ENCODE peak calls at places on chromosomes 3 and 15, in seven cellular contexts. Y is HCT116, G is A549, R is GM12878, J is HepG2, D is SK-N-SH, B is Panc1. X is an unnamed sample. For H3K4me1, the result is how much of the 10 kb centered on the place peaks cover.

GRCh38 chr3:46030626-46031025 is 3.3 kb upstream of the XCR1 start:
- DNase-seq in J (no peak), D (no peak), Y (no peak), B (no peak), R (no peak), G (no peak), X (no peak)

GRCh38 chr15:41465822-41466421 is 27.8 kb upstream of the ITPKA start:
- DNase-seq in B (peak), R (no peak), Y (peak), G (peak), J (peak), D (peak), X (peak)

GRCh38 chr3:122268257-122269024 is 56.6 kb upstream of the CSTA start:
- DNase-seq in R (no peak), B (no peak), Y (no peak), J (no peak), D (no peak), G (no peak), X (no peak)

GRCh38 chr3:24538891-24539290 is 44.2 kb upstream of the THRB start:
- DNase-seq in R (no peak), B (no peak), J (no peak), G (no peak), Y (no peak), D (no peak), X (no peak)

GRCh38 chr3:114528517-114528916 is 234.7 kb downstream of the TIGIT start:
- DNase-seq in R (no peak), Y (no peak), B (no peak), J (no peak), D (no peak), G (no peak), X (no peak)

GRCh38 chr3:72756900-72757299 is 91.3 kb downstream of the SHQ1 start:
- DNase-seq in R (peak), D (no peak), J (no peak), G (no peak), B (no peak), Y (no peak), X (no peak)

GRCh38 chr15:60374628-60375081 is 23.1 kb downstream of the ANXA2 start:
- DNase-seq in R (no peak), B (peak), D (no peak), G (peak), J (peak), Y (peak), X (no peak)

GRCh38 chr3:11523793-11524160 is 119.9 kb downstream of the VGLL4 start:
- DNase-seq in R (no peak), J (no peak), Y (no peak), D (no peak), G (no peak), B (no peak), X (no peak)

GRCh38 chr3:134317106-134317947 is 56.9 kb downstream of the AMOTL2 start:
- DNase-seq in Y (no peak), R (no peak), B (no peak), J (no peak), G (no peak), D (no peak), X (no peak)

GRCh38 chr3:127419140-127419539 is 131.3 kb upstream of the PRR20G start:
- DNase-seq in Y (no peak), J (no peak), G (no peak), B (no peak), R (no peak), D (no peak), X (no peak)

GRCh38 chr15:77009646-77010311 is 14.9 kb downstream of the PSTPIP1 start:
- DNase-seq in D (no peak), R (no peak), G (no peak), Y (no peak), J (no peak), B (no peak), X (no peak)

GRCh38 chr15:71581406-71581930 is 228.9 kb upstream of the NR2E3 start:
- DNase-seq in D (no peak), B (no peak), R (no peak), Y (no peak), J (no peak), G (no peak), X (no peak)

GRCh38 chr3:188198760-188199327 is 44.9 kb downstream of the LPP start:
- DNase-seq in Y (no peak), D (no peak), R (no peak), B (no peak), J (no peak), G (no peak), X (no peak)

GRCh38 chr15:62474771-62475124 is 309.7 kb upstream of the C2CD4B start:
- DNase-seq in G (no peak), R (no peak), Y (no peak), J (no peak), B (no peak), D (no peak), X (no peak)

GRCh38 chr15:51708013-51708412 is 26.7 kb downstream of the SCG3 start:
- DNase-seq in R (no peak), J (no peak), G (no peak), Y (no peak), B (no peak), D (no peak), X (no peak)

GRCh38 chr3:196232154-196232881 is 16.0 kb downstream of the SLC51A start:
- DNase-seq in D (no peak), R (no peak), B (no peak), J (no peak), G (no peak), Y (no peak), X (no peak)

GRCh38 chr3:136838641-136839555 is 20.0 kb downstream of the SLC35G2 start:
- DNase-seq in D (no peak), B (no peak), R (no peak), G (no peak), J (no peak), Y (no peak), X (peak)

GRCh38 chr3:173659972-173660371 is 262.4 kb downstream of the NLGN1 start:
- DNase-seq in B (no peak), D (no peak), Y (no peak), G (no peak), J (no peak), R (no peak), X (no peak)

GRCh38 chr3:143484851-143485512 is 363.3 kb downstream of the SLC9A9 start:
- DNase-seq in J (no peak), D (no peak), R (no peak), G (peak), B (no peak), Y (peak), X (peak)

GRCh38 chr15:101675796-101676582 is 23.8 kb upstream of the TM2D3 start:
- DNase-seq in J (no peak), R (no peak), G (peak), D (no peak), Y (no peak), B (no peak), X (no peak)

GRCh38 chr3:69121950-69122349 is 445 bp downstream of the LMOD3 start:
- DNase-seq in G (no peak), D (no peak), R (no peak), Y (no peak), B (no peak), J (no peak), X (no peak)

GRCh38 chr3:177345049-177345972 is 148.0 kb upstream of the TBL1XR1 start:
- DNase-seq in Y (peak), G (peak), J (peak), R (no peak), B (peak), D (peak), X (peak)

GRCh38 chr3:13419356-13420050 is 619 bp downstream of the NUP210 start:
- DNase-seq in D (peak), Y (no peak), B (no peak), G (peak), J (no peak), R (no peak), X (peak)

GRCh38 chr3:105414841-105415240 is 48.1 kb downstream of the ALCAM start:
- DNase-seq in B (no peak), J (no peak), D (no peak), Y (no peak), R (no peak), G (no peak), X (no peak)

GRCh38 chr3:162602619-162603018 is 1106.0 kb downstream of the OTOL1 start:
- DNase-seq in D (no peak), B (no peak), Y (no peak), G (no peak), R (no peak), J (no peak), X (no peak)

GRCh38 chr3:184477940-184478339 is 83.6 kb upstream of the EPHB3 start:
- DNase-seq in R (no peak), B (no peak), G (no peak), Y (no peak), J (no peak), D (no peak), X (no peak)

GRCh38 chr3:45679805-45680204 is 9.4 kb upstream of the SACM1L start:
- DNase-seq in B (no peak), R (no peak), Y (no peak), G (no peak), J (no peak), D (no peak), X (no peak)

GRCh38 chr15:64426845-64427465 is 33.4 kb upstream of the ZNF609 start:
- DNase-seq in D (no peak), J (peak), G (no peak), B (peak), Y (peak), R (no peak), X (no peak)

GRCh38 chr3:187520027-187520945 is 149.9 kb downstream of the SST start:
- DNase-seq in J (no peak), Y (no peak), G (no peak), B (no peak), D (no peak), R (no peak), X (no peak)

GRCh38 chr15:87722941-87723691 is 533.4 kb downstream of the NTRK3 start:
- DNase-seq in J (no peak), R (no peak), Y (no peak), B (no peak), D (peak), G (no peak), X (no peak)

GRCh38 chr3:13700889-13701288 is 152.0 kb downstream of the FBLN2 start:
- DNase-seq in J (no peak), G (no peak), Y (no peak), R (no peak), B (no peak), D (no peak), X (no peak)

GRCh38 chr15:52709172-52709979 is 30.2 kb upstream of the ATOSA start:
- DNase-seq in Y (no peak), R (no peak), G (no peak), B (no peak), D (no peak), J (peak), X (peak)

GRCh38 chr3:33578325-33579180 is 138.3 kb upstream of the UBP1 start:
- DNase-seq in J (peak), D (no peak), Y (no peak), G (peak), R (no peak), B (no peak), X (no peak)

GRCh38 chr15:101368086-101368780 is 73.2 kb upstream of the SNRPA1 start:
- DNase-seq in R (no peak), B (no peak), Y (no peak), G (no peak), D (no peak), J (no peak), X (no peak)

GRCh38 chr3:193645806-193646205 is 52.8 kb downstream of the OPA1 start:
- DNase-seq in Y (no peak), D (no peak), B (no peak), R (no peak), J (no peak), G (no peak), X (no peak)

GRCh38 chr3:31232049-31233040 is 300.4 kb upstream of the STT3B start:
- DNase-seq in R (no peak), G (no peak), D (no peak), B (no peak), Y (no peak), J (no peak), X (no peak)

GRCh38 chr3:31234143-31234542 is 298.6 kb upstream of the STT3B start:
- DNase-seq in R (no peak), G (no peak), B (no peak), Y (no peak), D (peak), J (no peak), X (no peak)

GRCh38 chr3:31227152-31227581 is 305.6 kb upstream of the STT3B start:
- DNase-seq in J (no peak), D (no peak), Y (no peak), B (no peak), G (no peak), R (peak), X (no peak)

GRCh38 chr3:31230834-31231233 is 301.9 kb upstream of the STT3B start:
- DNase-seq in Y (no peak), R (no peak), B (no peak), J (no peak), G (no peak), D (no peak), X (no peak)

GRCh38 chr3:31230425-31230824 is 302.3 kb upstream of the STT3B start:
- DNase-seq in D (no peak), Y (no peak), R (no peak), B (no peak), J (no peak), G (no peak), X (no peak)
- H3K4me1 ChIP-seq in D (under half), Y (under half), R (half or more), B (under half), J (under half), G (under half), X (under half)

DNA sequence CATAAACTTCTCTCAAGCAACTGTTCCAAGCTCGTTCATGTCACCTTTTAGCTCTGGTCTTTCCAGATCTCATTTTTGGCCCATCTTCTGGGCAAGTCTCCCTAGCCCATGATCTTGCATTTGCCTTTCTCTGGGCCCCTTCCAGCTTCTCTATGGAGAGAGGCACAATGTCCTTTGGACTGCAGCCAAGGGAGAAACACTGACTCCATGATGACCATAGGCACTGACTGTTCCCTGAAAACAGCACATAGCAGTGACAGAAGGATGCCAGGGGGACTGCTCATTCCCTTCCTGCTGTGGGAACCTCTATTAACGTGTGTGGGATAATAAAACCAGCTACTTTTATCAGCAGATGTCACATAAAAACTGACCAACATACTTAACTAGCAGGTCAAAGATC is 60.3 kb downstream of the STRIT1 start:
- DNase-seq in B (no peak), G (no peak), D (peak), Y (no peak), R (no peak), J (no peak), X (no peak)
- TF ChIP-seq REST in B (no peak), G (no peak), D (no peak), Y (no peak), R (no peak), J (no peak), X (no peak)

GRCh38 chr15:66845266-66845785 is 143.3 kb downstream of the SMAD6 start:
- DNase-seq in B (no peak), G (no peak), J (no peak), R (no peak), Y (no peak), D (no peak), X (no peak)

GRCh38 chr15:66846031-66846430 is 144.0 kb downstream of the SMAD6 start:
- DNase-seq in B (no peak), D (no peak), J (no peak), G (no peak), Y (no peak), R (no peak), X (no peak)

GRCh38 chr15:66847565-66847991 is 145.5 kb downstream of the SMAD6 start:
- DNase-seq in J (no peak), B (no peak), R (no peak), Y (no peak), D (no peak), G (no peak), X (no peak)

GRCh38 chr15:66848116-66848515 is 146.1 kb downstream of the SMAD6 start:
- DNase-seq in R (no peak), D (no peak), Y (no peak), G (no peak), J (no peak), B (no peak), X (no peak)

GRCh38 chr15:66846811-66847210 is 144.8 kb downstream of the SMAD6 start:
- DNase-seq in R (no peak), D (no peak), J (no peak), B (no peak), G (no peak), Y (no peak), X (no peak)
- H3K4me1 ChIP-seq in R (under half), D (under half), J (under half), B (under half), G (under half), Y (under half), X (under half)

DNA sequence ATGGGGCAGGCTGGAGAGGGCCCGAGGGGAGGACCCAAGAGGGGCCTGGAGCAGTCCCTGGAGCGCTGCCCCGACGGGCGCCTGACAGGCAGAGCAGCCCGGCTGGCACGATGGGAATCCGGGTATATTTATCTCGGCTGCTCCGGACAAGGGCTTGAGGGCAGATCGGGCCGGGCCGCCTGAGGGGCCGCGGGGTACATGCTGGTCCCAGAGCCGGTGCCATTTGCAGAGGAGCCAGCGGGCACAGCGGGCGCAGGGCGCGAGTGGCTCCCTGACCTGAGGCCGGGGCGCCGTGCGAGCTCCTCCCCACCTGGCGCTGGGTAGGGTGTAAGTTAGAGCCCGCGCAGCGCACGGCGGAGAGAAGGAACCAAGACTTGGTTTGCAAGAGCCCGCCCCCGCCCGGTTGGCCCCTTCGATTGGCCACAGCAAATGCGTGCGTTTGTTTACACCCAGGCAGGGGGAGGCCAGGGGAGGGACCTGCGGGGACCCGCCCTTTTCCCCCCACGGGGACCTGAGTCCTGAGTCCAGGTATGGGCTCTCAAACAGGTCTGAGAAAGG is 727 bp downstream of the SLC38A3 start:
- DNase-seq in G (no peak), Y (peak), D (peak), R (no peak), B (no peak), J (peak), X (peak)
- TF ChIP-seq REST in G (no peak), Y (no peak), D (no peak), R (no peak), B (no peak), J (no peak), X (no peak)

GRCh38 chr15:72934006-72934405 is 118.3 kb upstream of the NEO1 start:
- DNase-seq in B (no peak), R (no peak), G (no peak), D (no peak), Y (no peak), J (no peak), X (no peak)
- H3K4me1 ChIP-seq in B (under half), R (under half), G (under half), D (under half), Y (under half), J (under half), X (under half)